ENCODE peak calls at places on chromosomes 16 and 17, in ten cellular contexts. R, U, H, G, V, K, I, C, L and N are unnamed samples.
A peak's percentile ranks its signal among the peaks of the same experiment; 100 is the strongest.

GRCh38 chr17:82297280-82297803 is 20.1 kb downstream of the CD7 start:
- DNase-seq in G (peak; percentile 79), C (peak; percentile 79), U (peak; percentile 89), H (peak; percentile 90), L (no peak), I (no peak), R (peak; percentile 95), V (no peak), K (peak; percentile 89), N (peak; percentile 96)

GRCh38 chr16:47448830-47449575 is 11.9 kb downstream of the ITFG1 start:
- DNase-seq in U (no peak), K (no peak), L (no peak), I (no peak), V (no peak), G (no peak), R (no peak), H (no peak), C (no peak), N (no peak)

GRCh38 chr17:62703269-62703775 is 75.9 kb downstream of the MRC2 start:
- DNase-seq in R (peak; percentile 79), I (peak; percentile 53), U (no peak), G (peak; percentile 77), H (no peak), V (no peak), K (no peak), L (no peak), C (peak; percentile 77), N (no peak)

GRCh38 chr17:18015603-18016002 is 23.4 kb downstream of the ATPAF2 start:
- DNase-seq in R (no peak), G (no peak), C (no peak), L (no peak), I (no peak), U (no peak), V (no peak), H (no peak), K (no peak), N (no peak)

GRCh38 chr17:42414782-42415409 is 8.2 kb downstream of the CAVIN1 start:
- DNase-seq in U (no peak), H (no peak), R (no peak), L (no peak), I (no peak), K (peak; percentile 61), G (no peak), V (no peak), C (peak; percentile 49), N (no peak)

GRCh38 chr17:76462556-76463290 is 4.7 kb upstream of the AANAT start:
- DNase-seq in C (no peak), L (no peak), R (no peak), I (no peak), K (no peak), V (no peak), U (no peak), G (no peak), H (no peak), N (no peak)

GRCh38 chr17:43814714-43815113 is 18.2 kb downstream of the MPP3 start:
- DNase-seq in L (no peak), H (no peak), I (peak; percentile 77), U (no peak), K (no peak), R (peak; percentile 63), V (no peak), G (peak; percentile 51), C (peak; percentile 73), N (no peak)

GRCh38 chr16:87361916-87362619 is 21.5 kb downstream of the FBXO31 start:
- DNase-seq in U (no peak), K (no peak), C (no peak), G (no peak), I (no peak), R (no peak), L (no peak), H (no peak), V (no peak), N (no peak)

GRCh38 chr17:9644910-9645751 is at the start of gene USP43:
- DNase-seq in V (peak; percentile 74), G (peak; percentile 84), U (peak; percentile 17), I (no peak), K (no peak), C (peak; percentile 64), R (no peak), H (peak; percentile 59), L (peak; percentile 32), N (no peak)

GRCh38 chr16:49793244-49793643 is 62.7 kb downstream of the ZNF423 start:
- DNase-seq in K (no peak), L (no peak), H (no peak), G (no peak), U (no peak), R (no peak), C (no peak), I (no peak), V (no peak), N (no peak)

GRCh38 chr17:19317359-19318095 is 45.0 kb downstream of the B9D1 start:
- DNase-seq in V (peak; percentile 94), I (peak; percentile 80), C (no peak), R (peak; percentile 81), H (no peak), U (no peak), G (no peak), K (peak; percentile 94), L (peak; percentile 57), N (no peak)

GRCh38 chr16:62576636-62577035 is 540.4 kb upstream of the CDH8 start:
- DNase-seq in R (no peak), G (no peak), K (no peak), L (no peak), H (no peak), U (no peak), V (no peak), I (no peak), C (no peak), N (no peak)

GRCh38 chr17:39357978-39358377 is 43.4 kb downstream of the FBXL20 start:
- DNase-seq in R (no peak), H (no peak), V (no peak), I (no peak), L (no peak), C (no peak), K (no peak), G (no peak), U (no peak), N (no peak)

GRCh38 chr17:66135896-66136295 is 56.0 kb downstream of the CEP112 start:
- DNase-seq in C (no peak), V (no peak), H (no peak), L (no peak), K (no peak), I (peak; percentile 4), R (peak; percentile 5), U (no peak), G (no peak), N (no peak)

GRCh38 chr17:50507871-50508572 is at the start of gene MYCBPAP:
- DNase-seq in I (peak; percentile 68), V (peak; percentile 87), H (peak; percentile 74), C (no peak), R (peak; percentile 83), L (no peak), U (peak; percentile 64), K (peak; percentile 86), G (no peak), N (peak; percentile 77)
- TF ChIP-seq CTCF in I (peak; percentile 9), V (no peak), H (no peak), C (peak; percentile 51), R (no peak), L (no peak), U (no peak), K (peak; percentile 22), G (no peak), N (no peak)

DNA sequence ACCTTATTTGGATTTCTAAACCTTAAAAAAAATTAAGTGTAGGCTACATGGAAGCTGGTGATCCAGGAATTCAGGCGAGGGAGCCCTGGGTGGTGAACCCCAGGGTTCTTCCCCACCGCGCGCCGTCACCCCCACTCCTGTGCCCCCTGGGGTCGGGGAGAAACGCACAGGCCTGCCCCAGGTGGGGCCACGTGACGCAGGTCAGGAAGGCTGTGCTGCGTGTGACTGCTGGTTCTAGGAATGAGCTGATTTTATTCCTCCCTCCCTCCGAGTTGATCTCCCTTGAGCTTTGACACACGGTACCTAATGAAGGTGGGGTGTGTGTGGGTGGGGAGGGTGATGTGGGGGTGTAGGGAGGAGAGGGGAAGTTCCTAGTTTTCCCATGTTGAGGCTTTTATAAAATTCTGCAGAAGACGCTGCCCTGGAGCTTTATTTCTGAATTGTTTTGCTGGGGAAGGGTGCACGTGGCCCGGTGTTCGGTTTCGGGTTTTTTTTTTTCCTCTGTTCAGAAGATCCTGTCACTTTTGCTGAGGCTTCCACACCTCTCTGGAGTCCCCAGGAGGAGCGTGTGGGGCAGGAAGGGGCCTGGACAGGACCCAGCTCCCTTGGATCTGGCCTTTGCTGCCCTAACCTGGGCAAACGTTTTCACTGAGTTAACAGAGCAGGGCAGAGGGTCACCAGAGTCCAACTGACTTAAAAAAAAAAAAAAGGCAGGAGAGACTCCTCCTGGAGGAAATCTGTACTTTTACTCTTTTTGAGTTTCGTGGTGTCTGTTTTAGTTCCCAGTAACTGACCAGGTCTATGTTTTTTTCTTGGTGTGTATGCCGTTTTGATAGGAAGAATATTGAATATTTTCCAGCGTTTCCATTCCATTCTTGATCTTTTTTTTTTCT is 55.8 kb upstream of the GSE1 start:
- DNase-seq in I (no peak), G (peak; percentile 81), V (no peak), H (no peak), U (no peak), K (no peak), R (no peak), L (no peak), C (peak; percentile 27), N (no peak)
- TF ChIP-seq CTCF in I (peak; percentile 6), G (peak; percentile 33), V (no peak), H (no peak), U (no peak), K (peak; percentile 10), R (no peak), L (peak; percentile 7), C (no peak), N (no peak)

DNA sequence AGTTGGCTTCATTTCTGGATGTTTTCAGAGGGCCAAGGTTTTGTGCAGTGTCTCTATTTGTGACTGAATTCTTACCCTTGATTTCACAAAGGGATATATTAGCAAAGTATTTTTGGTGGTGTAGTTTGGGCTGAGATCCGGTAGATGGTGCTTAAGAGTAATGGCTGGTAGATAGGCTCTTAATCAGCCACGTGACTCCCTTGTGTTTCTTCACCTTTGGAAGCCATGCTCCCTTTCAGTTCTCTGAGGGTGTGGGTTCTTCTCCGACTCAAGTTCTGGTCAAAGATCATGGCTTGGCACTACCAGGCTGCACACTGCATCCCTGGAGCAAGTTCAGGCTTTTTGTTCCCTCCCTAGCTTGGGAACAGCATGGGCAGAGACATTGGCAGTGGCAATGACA is 887.3 kb downstream of the CDH8 start:
- DNase-seq in K (no peak), G (peak; percentile 0), V (no peak), U (no peak), C (no peak), H (no peak), L (no peak), R (no peak), I (no peak), N (no peak)
- TF ChIP-seq CTCF in K (no peak), G (no peak), V (no peak), U (no peak), C (no peak), H (no peak), L (no peak), R (no peak), I (no peak), N (no peak)

DNA sequence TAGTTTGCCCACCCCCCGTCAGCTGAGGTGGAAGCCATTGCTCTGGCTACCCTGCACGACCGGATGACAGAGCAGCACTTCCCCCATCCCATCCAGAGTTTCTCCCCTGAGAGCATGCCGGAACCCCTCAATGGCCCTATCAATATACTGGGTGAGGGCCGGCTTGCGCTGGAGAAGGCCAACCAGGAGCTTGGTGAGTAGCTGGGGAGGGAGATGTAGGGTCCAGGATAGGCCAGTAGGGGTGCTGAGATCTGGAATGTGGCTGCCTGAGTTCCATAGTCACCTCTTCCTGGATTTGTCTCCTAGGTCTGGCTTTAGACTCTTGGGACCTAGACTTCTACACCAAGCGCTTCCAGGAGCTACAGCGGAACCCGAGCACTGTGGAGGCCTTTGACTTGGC is 6.4 kb downstream of the PFAS start:
- DNase-seq in R (no peak), V (no peak), L (no peak), K (no peak), I (no peak), G (no peak), H (no peak), C (no peak), U (no peak), N (no peak)
- TF ChIP-seq CTCF in R (no peak), V (no peak), L (peak; percentile 12), K (no peak), I (no peak), G (no peak), H (no peak), C (peak; percentile 2), U (no peak), N (no peak)